ENCODE peak calls at places on chromosomes 13 and 19, in five cellular contexts. R is GM12878, Q is H1, G is HepG2, M is K562. K is an unnamed sample.

GRCh38 chr13:40639226-40639681 is 27.2 kb downstream of the FOXO1 start:
- DNase-seq in Q (no peak), R (no peak), G (peak), M (no peak), K (no peak)

GRCh38 chr13:106710267-106710666 is 142.3 kb upstream of the ARGLU1 start:
- DNase-seq in M (no peak), G (no peak), R (no peak), Q (no peak), K (no peak)

GRCh38 chr19:55376381-55376933 is at the start of gene TMEM190:
- DNase-seq in G (no peak), R (no peak), M (peak), Q (no peak), K (no peak)

GRCh38 chr19:13014101-13014920 is 19.0 kb downstream of the NFIX start:
- DNase-seq in Q (no peak), M (no peak), G (no peak), R (no peak), K (no peak)

GRCh38 chr13:80131204-80131603 is 209.7 kb downstream of the SPRY2 start:
- DNase-seq in Q (no peak), M (no peak), G (no peak), R (no peak), K (peak)

GRCh38 chr19:14516746-14517438 is 1.3 kb downstream of the DNAJB1 start:
- DNase-seq in G (no peak), R (no peak), Q (no peak), M (peak), K (no peak)

GRCh38 chr19:30222993-30223865 is 149.0 kb upstream of the ZNF536 start:
- DNase-seq in G (no peak), M (no peak), R (no peak), Q (no peak), K (no peak)

GRCh38 chr19:48807590-48808308 is 3.1 kb downstream of the BCAT2 start:
- DNase-seq in G (peak), R (no peak), M (peak), Q (no peak), K (no peak)

GRCh38 chr13:81874681-81875661 is 1534.0 kb upstream of the SPRY2 start:
- DNase-seq in R (no peak), Q (peak), M (no peak), G (peak), K (no peak)

GRCh38 chr19:45768644-45769053 is 403 bp downstream of the SIX5 start:
- DNase-seq in R (no peak), G (no peak), M (peak), Q (no peak), K (peak)

GRCh38 chr19:16338470-16339360 is 14.1 kb downstream of the KLF2 start:
- DNase-seq in R (peak), G (peak), Q (no peak), M (no peak), K (peak)

GRCh38 chr19:7340959-7341837 is 7.5 kb upstream of the ARHGEF18 start:
- DNase-seq in G (peak), M (peak), Q (peak), R (peak), K (peak)

GRCh38 chr13:21435710-21436151 is 23.4 kb downstream of the ZDHHC20 start:
- DNase-seq in G (peak), R (peak), M (peak), Q (no peak), K (peak)

GRCh38 chr13:44197791-44198770 is 175.5 kb upstream of the SERP2 start:
- DNase-seq in R (peak), Q (no peak), M (no peak), G (no peak), K (no peak)

GRCh38 chr13:110297771-110298170 is 9.2 kb downstream of the COL4A1 start:
- DNase-seq in G (no peak), M (no peak), R (no peak), Q (no peak), K (no peak)

GRCh38 chr13:73521291-73521626 is 462.5 kb downstream of the KLF5 start:
- DNase-seq in M (no peak), R (no peak), G (no peak), Q (no peak), K (no peak)

GRCh38 chr19:15453906-15454305 is 4.2 kb upstream of the WIZ start:
- DNase-seq in G (no peak), M (no peak), R (no peak), Q (no peak), K (no peak)

GRCh38 chr19:47701717-47702552 is 11.3 kb upstream of the EHD2 start:
- DNase-seq in M (no peak), R (no peak), Q (no peak), G (no peak), K (no peak)

GRCh38 chr19:35844482-35845214 is 7.7 kb downstream of the NPHS1 start:
- DNase-seq in G (no peak), R (no peak), Q (no peak), M (no peak), K (no peak)

GRCh38 chr19:31675187-31675913 is 326.1 kb upstream of the TSHZ3 start:
- DNase-seq in Q (no peak), R (no peak), M (no peak), G (no peak), K (no peak)

GRCh38 chr19:29579308-29579910 is 26.7 kb upstream of the POP4 start:
- DNase-seq in G (no peak), Q (no peak), R (no peak), M (no peak), K (no peak)

GRCh38 chr19:3818479-3818878 is 32.3 kb upstream of the MATK start:
- DNase-seq in Q (no peak), G (no peak), M (no peak), R (no peak), K (no peak)

GRCh38 chr13:98866882-98867281 is 111.0 kb downstream of the DOCK9 start:
- DNase-seq in R (no peak), Q (no peak), M (peak), G (no peak), K (no peak)

GRCh38 chr19:43636121-43636683 is 3.4 kb downstream of the CADM4 start:
- DNase-seq in M (no peak), Q (no peak), G (peak), R (no peak), K (no peak)

GRCh38 chr19:23409392-23410048 is 14.2 kb upstream of the ZNF91 start:
- DNase-seq in G (no peak), Q (no peak), R (no peak), M (no peak), K (no peak)

GRCh38 chr19:34274827-34275625 is 20.7 kb downstream of the GARRE1 start:
- DNase-seq in R (no peak), G (peak), Q (no peak), M (no peak), K (no peak)

GRCh38 chr19:10736189-10736588 is 18.3 kb downstream of the DNM2 start:
- DNase-seq in R (no peak), Q (no peak), G (no peak), M (no peak), K (no peak)

GRCh38 chr19:45470147-45471081 is 2.6 kb downstream of the FOSB start:
- DNase-seq in R (no peak), G (no peak), M (peak), Q (no peak), K (no peak)

GRCh38 chr13:72062566-72062965 is 195.6 kb upstream of the DACH1 start:
- DNase-seq in M (no peak), G (no peak), Q (peak), R (no peak), K (peak)

GRCh38 chr13:102878491-102878890 is 32.7 kb downstream of the ERCC5 start:
- DNase-seq in G (no peak), R (no peak), Q (no peak), M (no peak), K (no peak)

GRCh38 chr13:50845211-50845610 is 1.7 kb upstream of the DLEU7 start:
- DNase-seq in G (no peak), Q (no peak), M (no peak), R (no peak), K (no peak)

GRCh38 chr19:33303791-33304759 is 1.7 kb upstream of the CEBPA start:
- DNase-seq in M (no peak), G (no peak), R (no peak), Q (no peak), K (no peak)

GRCh38 chr13:49629196-49629938 is 1.1 kb downstream of the ARL11 start:
- DNase-seq in R (no peak), Q (no peak), M (no peak), G (no peak), K (no peak)

GRCh38 chr13:112261924-112262323 is 114.2 kb upstream of the SPACA7 start:
- DNase-seq in M (no peak), R (no peak), G (no peak), Q (no peak), K (no peak)

GRCh38 chr19:8615813-8616596 is 5.5 kb upstream of the ADAMTS10 start:
- DNase-seq in Q (no peak), M (peak), R (no peak), G (peak), K (no peak)

GRCh38 chr13:84870190-84870589 is 929.0 kb downstream of the SLITRK6 start:
- DNase-seq in G (peak), Q (no peak), R (no peak), M (no peak), K (peak)

DNA sequence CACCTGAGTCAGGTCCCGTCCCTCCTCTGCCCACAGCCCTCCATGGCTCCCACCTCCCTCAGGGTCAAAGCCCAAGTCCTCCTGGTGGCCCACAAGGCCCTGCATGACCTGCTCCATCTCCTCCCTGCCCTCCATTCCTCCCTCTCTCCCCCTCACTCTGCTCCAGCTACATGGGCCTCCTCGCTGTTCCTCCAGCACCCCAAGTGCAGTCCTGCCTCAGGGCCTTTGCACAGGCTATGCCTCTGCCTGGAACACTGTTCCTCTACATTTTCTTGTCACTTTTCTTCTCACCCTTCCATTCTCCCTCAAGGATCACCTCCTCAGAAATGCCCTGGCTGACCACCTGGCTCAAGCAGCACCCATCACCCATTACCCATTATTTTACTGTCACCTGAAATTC is 41.5 kb downstream of the PTPRS start:
- DNase-seq in M (no peak), G (no peak), Q (no peak), R (no peak), K (no peak)
- TF ChIP-seq HDAC2 in M (no peak), G (no peak), Q (no peak), R (no peak), K (no peak)

DNA sequence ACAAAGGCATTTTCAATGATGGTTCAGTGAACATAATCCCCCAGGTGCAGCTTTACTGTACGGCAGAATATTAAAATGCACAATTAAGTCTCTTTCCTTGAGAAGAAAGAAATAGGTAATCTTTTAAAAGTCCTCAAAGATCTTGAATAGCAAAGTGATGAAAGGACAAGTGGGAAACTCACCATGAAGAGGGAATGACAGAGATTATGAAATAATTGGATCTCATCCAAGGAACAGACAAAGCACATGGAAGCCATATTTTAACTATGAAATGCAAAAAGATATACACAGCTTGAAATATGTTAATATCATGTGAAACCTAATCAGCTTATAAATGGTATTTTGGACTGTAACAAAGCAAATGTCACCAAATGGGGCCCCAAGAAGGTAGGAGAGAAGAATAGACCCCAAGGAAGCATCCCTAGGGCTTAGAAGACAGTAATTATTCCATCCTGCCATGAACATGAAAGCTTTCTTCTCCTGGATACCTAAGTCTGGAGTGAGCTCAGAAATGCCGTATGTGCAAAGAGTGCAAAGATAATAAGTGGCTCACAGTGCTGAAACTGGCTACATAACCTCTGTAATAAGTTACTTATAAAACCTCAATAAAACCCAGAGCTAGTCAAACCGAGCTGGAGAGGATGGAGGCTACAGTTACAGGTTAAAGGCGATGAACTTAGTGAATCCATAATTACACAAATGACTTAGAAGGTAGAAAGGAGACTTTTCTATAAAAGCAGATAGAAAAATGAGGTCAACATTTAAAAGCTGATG is 34.6 kb downstream of the DCLK1 start:
- DNase-seq in M (no peak), G (no peak), R (no peak), Q (no peak), K (no peak)
- TF ChIP-seq USF2 in M (no peak), G (no peak), R (no peak), Q (no peak), K (no peak)

GRCh38 chr19:50465986-50466771 is 10.1 kb upstream of the EMC10 start:
- DNase-seq in Q (no peak), R (no peak), M (peak), G (peak), K (peak)
- TF ChIP-seq HDAC2 in Q (no peak), R (no peak), M (no peak), G (no peak), K (no peak)

GRCh38 chr13:46648166-46648607 is 95.2 kb downstream of the LRCH1 start:
- DNase-seq in Q (no peak), R (no peak), M (no peak), G (peak), K (no peak)
- TF ChIP-seq USF2 in Q (no peak), R (no peak), M (no peak), G (no peak), K (no peak)

GRCh38 chr19:42333018-42333417 is 7.6 kb downstream of the MEGF8 start:
- DNase-seq in R (no peak), G (no peak), Q (no peak), M (no peak), K (no peak)

GRCh38 chr19:42335374-42335936 is 10.0 kb downstream of the MEGF8 start:
- DNase-seq in Q (no peak), G (no peak), M (no peak), R (no peak), K (no peak)

GRCh38 chr19:42334697-42335373 is 9.4 kb downstream of the MEGF8 start:
- DNase-seq in G (no peak), M (no peak), Q (no peak), R (no peak), K (no peak)

GRCh38 chr19:42333975-42334696 is 8.7 kb downstream of the MEGF8 start:
- DNase-seq in G (no peak), M (no peak), R (no peak), Q (no peak), K (no peak)

GRCh38 chr19:42335971-42336370 is 10.5 kb downstream of the MEGF8 start:
- DNase-seq in M (no peak), G (no peak), Q (no peak), R (no peak), K (no peak)
- TF ChIP-seq HDAC2 in M (no peak), G (no peak), Q (no peak), R (no peak), K (no peak)

GRCh38 chr13:114157869-114158495 is 21.1 kb upstream of the CFAP97D2 start:
- DNase-seq in R (no peak), G (no peak), M (no peak), Q (no peak), K (no peak)
- TF ChIP-seq USF2 in R (no peak), G (no peak), M (no peak), Q (no peak), K (no peak)

DNA sequence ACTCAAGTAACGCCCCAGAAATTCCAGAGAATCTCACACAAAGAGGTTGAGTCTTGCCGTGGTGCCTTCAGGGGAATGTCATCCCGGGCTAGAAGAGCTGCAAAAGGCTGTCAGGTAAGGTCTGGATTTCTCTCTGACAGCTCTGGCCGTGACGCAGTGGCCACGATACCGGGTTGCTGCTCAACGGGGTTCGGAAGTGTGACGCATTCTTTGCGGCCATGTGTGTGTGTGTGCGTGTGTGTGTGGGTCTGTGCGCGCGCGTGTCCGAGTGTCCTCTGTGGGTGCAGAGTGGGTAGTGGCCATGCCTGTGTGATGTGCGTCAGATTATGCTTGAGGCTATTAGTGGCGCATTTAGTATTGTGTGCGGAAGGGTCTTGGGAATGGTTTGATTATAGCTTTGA is 306 bp downstream of the ZNF540 start:
- DNase-seq in Q (no peak), G (no peak), R (peak), M (peak), K (no peak)
- TF ChIP-seq HDAC2 in Q (no peak), G (no peak), R (no peak), M (peak), K (no peak)